ENCODE peak calls at places on chromosomes 6 and 20, in five cellular contexts. Q is foreskin melanocyte; I is ovary; A is non-pigmented ciliary epithelial cell; U is effector CD4-positive, alpha-beta T cell. G is an unnamed sample.
A peak's percentile ranks its signal among the peaks of the same experiment; 100 is the strongest.

GRCh38 chr6:138691595-138692057 is 81.9 kb upstream of the CCDC28A start:
- DNase-seq in Q (peak; percentile 63), U (no peak), A (peak; percentile 47), I (no peak), G (no peak)

GRCh38 chr20:13788167-13788834 is 3.5 kb downstream of the NDUFAF5 start:
- DNase-seq in I (no peak), Q (peak; percentile 36), U (peak; percentile 12), A (no peak), G (no peak)

GRCh38 chr6:25050356-25050755 is 114.6 kb upstream of the RIPOR2 start:
- DNase-seq in I (no peak), A (peak; percentile 78), U (peak; percentile 53), Q (peak; percentile 51), G (no peak)

GRCh38 chr6:43702522-43703440 is 15.2 kb upstream of the MRPS18A start:
- DNase-seq in Q (peak; percentile 88), U (no peak), I (peak; percentile 83), A (no peak), G (peak; percentile 95)

GRCh38 chr20:5100684-5101347 is 18.9 kb downstream of the PCNA start:
- DNase-seq in I (peak; percentile 80), Q (peak; percentile 50), U (peak; percentile 72), A (no peak), G (peak; percentile 84)

GRCh38 chr20:24833592-24833991 is 115.5 kb upstream of the CST7 start:
- DNase-seq in U (no peak), I (no peak), Q (no peak), A (no peak), G (no peak)

GRCh38 chr20:41138217-41138526 is 829 bp downstream of the PLCG1 start:
- DNase-seq in I (no peak), A (no peak), Q (peak; percentile 24), U (no peak), G (no peak)

GRCh38 chr20:31674895-31675827 is 37.4 kb downstream of the COX4I2 start:
- DNase-seq in Q (peak; percentile 68), I (no peak), U (peak; percentile 48), A (peak; percentile 46), G (peak; percentile 76)